ENCODE peak calls at places on chromosomes 3 and 15, in six cellular contexts. One of them, this sample, is unnamed.

GRCh38 chr15:51731549-51732267 is 5.7 kb downstream of the LYSMD2 start:
- DNase-seq in GM23338: peak; percentile 15
- DNase-seq in PC-3: no peak
- DNase-seq in MM.1S: peak; percentile 61
- DNase-seq in neural progenitor cell: no peak
- DNase-seq in SK-N-SH: no peak
- DNase-seq in this sample: peak; percentile 50

GRCh38 chr15:74253276-74253921 is 17.3 kb downstream of the CCDC33 start:
- DNase-seq in PC-3: no peak
- DNase-seq in GM23338: peak; percentile 33
- DNase-seq in SK-N-SH: no peak
- DNase-seq in MM.1S: no peak
- DNase-seq in neural progenitor cell: no peak
- DNase-seq in this sample: peak; percentile 22

GRCh38 chr3:136664771-136665170 is 87.4 kb downstream of the STAG1 start:
- DNase-seq in MM.1S: no peak
- DNase-seq in SK-N-SH: no peak
- DNase-seq in GM23338: no peak
- DNase-seq in PC-3: no peak
- DNase-seq in neural progenitor cell: no peak
- DNase-seq in this sample: no peak

GRCh38 chr15:42160110-42160509 is 3.7 kb upstream of the PLA2G4F start:
- DNase-seq in neural progenitor cell: no peak
- DNase-seq in MM.1S: no peak
- DNase-seq in PC-3: no peak
- DNase-seq in SK-N-SH: no peak
- DNase-seq in GM23338: no peak
- DNase-seq in this sample: no peak

GRCh38 chr3:68988740-68989139 is 24.7 kb downstream of the EOGT start:
- DNase-seq in PC-3: no peak
- DNase-seq in GM23338: no peak
- DNase-seq in neural progenitor cell: no peak
- DNase-seq in SK-N-SH: no peak
- DNase-seq in MM.1S: no peak
- DNase-seq in this sample: peak; percentile 17

GRCh38 chr3:112499328-112499727 is at the start of gene BTLA:
- DNase-seq in neural progenitor cell: no peak
- DNase-seq in PC-3: no peak
- DNase-seq in MM.1S: no peak
- DNase-seq in SK-N-SH: no peak
- DNase-seq in GM23338: no peak
- DNase-seq in this sample: no peak

GRCh38 chr3:57227930-57228733 is 603 bp downstream of the APPL1 start:
- DNase-seq in PC-3: peak; percentile 51
- DNase-seq in SK-N-SH: peak; percentile 59
- DNase-seq in GM23338: peak; percentile 61
- DNase-seq in neural progenitor cell: peak; percentile 45
- DNase-seq in MM.1S: peak; percentile 78
- DNase-seq in this sample: peak; percentile 76

GRCh38 chr3:56282341-56282740 is 185.9 kb downstream of the ERC2 start:
- DNase-seq in SK-N-SH: no peak
- DNase-seq in PC-3: no peak
- DNase-seq in GM23338: no peak
- DNase-seq in MM.1S: no peak
- DNase-seq in neural progenitor cell: no peak
- DNase-seq in this sample: no peak

GRCh38 chr3:184029456-184029950 is 2.0 kb upstream of the HTR3D start:
- DNase-seq in MM.1S: no peak
- DNase-seq in SK-N-SH: no peak
- DNase-seq in neural progenitor cell: no peak
- DNase-seq in GM23338: no peak
- DNase-seq in PC-3: no peak
- DNase-seq in this sample: peak; percentile 11

GRCh38 chr3:61805510-61806080 is 244.2 kb downstream of the PTPRG start:
- DNase-seq in PC-3: no peak
- DNase-seq in neural progenitor cell: no peak
- DNase-seq in SK-N-SH: no peak
- DNase-seq in GM23338: no peak
- DNase-seq in MM.1S: no peak
- DNase-seq in this sample: peak; percentile 48

GRCh38 chr3:129486057-129487035 is 42.1 kb upstream of the RHO start:
- DNase-seq in GM23338: peak; percentile 56
- DNase-seq in PC-3: peak; percentile 43
- DNase-seq in neural progenitor cell: peak; percentile 54
- DNase-seq in SK-N-SH: no peak
- DNase-seq in MM.1S: no peak
- DNase-seq in this sample: peak; percentile 83

GRCh38 chr3:88113311-88114162 is 36.2 kb upstream of the C3orf38 start:
- DNase-seq in SK-N-SH: peak; percentile 37
- DNase-seq in GM23338: peak; percentile 90
- DNase-seq in PC-3: peak; percentile 86
- DNase-seq in neural progenitor cell: peak; percentile 77
- DNase-seq in MM.1S: peak; percentile 70
- DNase-seq in this sample: peak; percentile 74

GRCh38 chr15:78340243-78341056 is at the start of gene CRABP1:
- DNase-seq in neural progenitor cell: peak; percentile 86
- DNase-seq in GM23338: peak; percentile 86
- DNase-seq in SK-N-SH: peak; percentile 80
- DNase-seq in MM.1S: no peak
- DNase-seq in PC-3: no peak
- DNase-seq in this sample: no peak

GRCh38 chr3:150059729-150060128 is 89.0 kb upstream of the PFN2 start:
- DNase-seq in neural progenitor cell: no peak
- DNase-seq in PC-3: no peak
- DNase-seq in GM23338: no peak
- DNase-seq in SK-N-SH: no peak
- DNase-seq in MM.1S: no peak
- DNase-seq in this sample: no peak

GRCh38 chr15:101242160-101242998 is 9.5 kb downstream of the CHSY1 start:
- DNase-seq in neural progenitor cell: no peak
- DNase-seq in PC-3: no peak
- DNase-seq in MM.1S: peak; percentile 84
- DNase-seq in SK-N-SH: no peak
- DNase-seq in GM23338: no peak
- DNase-seq in this sample: peak; percentile 69

GRCh38 chr15:74768771-74769342 is 13.0 kb upstream of the CSK start:
- DNase-seq in PC-3: peak; percentile 64
- DNase-seq in GM23338: peak; percentile 81
- DNase-seq in neural progenitor cell: peak; percentile 81
- DNase-seq in MM.1S: peak; percentile 47
- DNase-seq in SK-N-SH: peak; percentile 84
- DNase-seq in this sample: peak; percentile 72

GRCh38 chr15:99253381-99254090 is 2.3 kb downstream of the LRRC28 start:
- DNase-seq in neural progenitor cell: no peak
- DNase-seq in PC-3: peak; percentile 79
- DNase-seq in GM23338: no peak
- DNase-seq in MM.1S: no peak
- DNase-seq in SK-N-SH: peak; percentile 31
- DNase-seq in this sample: peak; percentile 77

GRCh38 chr3:159186581-159186980 is 384.7 kb downstream of the MFSD1 start:
- DNase-seq in GM23338: no peak
- DNase-seq in MM.1S: peak; percentile 98
- DNase-seq in PC-3: no peak
- DNase-seq in neural progenitor cell: no peak
- DNase-seq in SK-N-SH: no peak
- DNase-seq in this sample: no peak
- TF ChIP-seq EZH2phosphoT487 in GM23338: no peak
- TF ChIP-seq EZH2phosphoT487 in MM.1S: no peak
- TF ChIP-seq EZH2phosphoT487 in PC-3: no peak
- TF ChIP-seq EZH2phosphoT487 in neural progenitor cell: no peak
- TF ChIP-seq EZH2phosphoT487 in SK-N-SH: no peak
- TF ChIP-seq EZH2phosphoT487 in this sample: no peak

DNA sequence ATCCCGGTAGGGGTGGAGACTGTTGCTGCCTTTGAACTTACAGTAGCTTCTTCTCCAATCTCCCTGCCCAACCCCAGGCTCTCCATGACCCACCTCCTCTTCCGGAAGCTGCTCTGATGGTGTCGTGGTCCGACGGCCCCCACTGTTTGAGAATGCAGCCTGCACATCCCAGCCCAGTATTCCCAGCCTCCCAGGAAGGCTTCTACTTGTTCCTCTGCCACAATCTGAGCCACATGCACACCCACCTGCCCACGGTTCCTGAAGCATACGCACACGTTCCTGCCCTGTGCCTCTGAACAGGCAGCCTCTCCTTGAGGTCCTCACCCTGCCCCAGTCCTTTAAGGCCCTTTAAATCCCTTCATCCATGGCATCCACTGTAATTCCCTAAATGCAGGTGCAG is 57.4 kb downstream of the ABTB1 start:
- DNase-seq in MM.1S: no peak
- DNase-seq in PC-3: no peak
- DNase-seq in neural progenitor cell: no peak
- DNase-seq in GM23338: no peak
- DNase-seq in SK-N-SH: no peak
- DNase-seq in this sample: no peak
- H3K27ac ChIP-seq in MM.1S: no peak overlapping the region
- H3K27ac ChIP-seq in PC-3: no peak overlapping the region
- H3K27ac ChIP-seq in neural progenitor cell: no peak overlapping the region
- H3K27ac ChIP-seq in GM23338: no peak overlapping the region
- H3K27ac ChIP-seq in SK-N-SH: no peak overlapping the region
- H3K27ac ChIP-seq in this sample: no peak overlapping the region

DNA sequence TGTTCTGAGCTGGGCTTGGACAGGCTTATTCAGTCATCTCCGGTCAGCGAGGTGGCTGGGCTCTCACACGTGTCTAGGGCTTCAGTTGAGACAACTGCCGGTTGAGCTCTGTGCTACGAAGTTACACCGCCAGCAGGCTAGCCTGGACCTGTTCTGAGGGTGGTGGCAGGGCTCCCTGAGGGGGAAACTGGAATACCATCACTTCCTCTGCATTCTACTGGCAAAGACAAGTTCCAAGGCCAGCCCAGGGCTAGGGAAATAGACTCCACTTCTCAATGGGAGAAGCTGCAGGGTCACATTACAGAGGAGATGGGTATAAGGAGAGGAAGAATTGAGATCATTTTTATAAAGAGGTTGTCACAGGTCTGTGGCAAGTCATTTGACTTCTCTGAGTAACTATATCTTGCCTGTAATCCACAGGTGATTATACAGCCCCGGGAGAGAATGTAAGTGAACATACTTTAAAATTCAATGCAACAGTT is 106.8 kb upstream of the IL12A start:
- DNase-seq in GM23338: peak; percentile 52
- DNase-seq in PC-3: no peak
- DNase-seq in SK-N-SH: no peak
- DNase-seq in neural progenitor cell: no peak
- DNase-seq in MM.1S: no peak
- DNase-seq in this sample: no peak
- H3F3A ChIP-seq in GM23338: no peaks in the 10 kb centered on the region
- H3F3A ChIP-seq in PC-3: no peaks in the 10 kb centered on the region
- H3F3A ChIP-seq in SK-N-SH: peaks cover 29% of the 10 kb centered on the region
- H3F3A ChIP-seq in neural progenitor cell: no peaks in the 10 kb centered on the region
- H3F3A ChIP-seq in MM.1S: no peaks in the 10 kb centered on the region
- H3F3A ChIP-seq in this sample: peaks cover 4% of the 10 kb centered on the region

DNA sequence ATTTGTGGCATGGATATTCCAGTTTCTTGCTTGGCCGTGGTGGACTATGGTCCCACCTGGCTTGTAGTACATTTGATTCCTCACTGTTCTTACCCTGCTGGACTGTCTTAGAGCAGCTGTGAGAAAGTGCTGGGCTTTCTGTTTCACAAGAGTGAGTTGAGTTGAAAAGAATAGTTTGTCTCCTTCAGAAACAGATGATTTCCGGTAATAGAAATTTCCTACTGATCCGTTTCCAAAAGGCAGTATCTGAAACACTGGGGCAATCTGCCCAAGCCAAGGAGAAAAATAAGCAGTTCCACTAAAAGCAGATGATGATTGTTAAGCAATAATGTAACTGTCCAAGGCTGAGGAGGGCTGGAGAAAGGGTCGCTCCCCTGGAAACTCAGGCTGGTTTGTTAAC is 96.0 kb downstream of the SUCLG2 start:
- DNase-seq in GM23338: no peak
- DNase-seq in neural progenitor cell: no peak
- DNase-seq in MM.1S: no peak
- DNase-seq in SK-N-SH: no peak
- DNase-seq in PC-3: no peak
- DNase-seq in this sample: peak; percentile 16
- TF ChIP-seq EZH2phosphoT487 in GM23338: no peak
- TF ChIP-seq EZH2phosphoT487 in neural progenitor cell: no peak
- TF ChIP-seq EZH2phosphoT487 in MM.1S: no peak
- TF ChIP-seq EZH2phosphoT487 in SK-N-SH: no peak
- TF ChIP-seq EZH2phosphoT487 in PC-3: no peak
- TF ChIP-seq EZH2phosphoT487 in this sample: no peak

DNA sequence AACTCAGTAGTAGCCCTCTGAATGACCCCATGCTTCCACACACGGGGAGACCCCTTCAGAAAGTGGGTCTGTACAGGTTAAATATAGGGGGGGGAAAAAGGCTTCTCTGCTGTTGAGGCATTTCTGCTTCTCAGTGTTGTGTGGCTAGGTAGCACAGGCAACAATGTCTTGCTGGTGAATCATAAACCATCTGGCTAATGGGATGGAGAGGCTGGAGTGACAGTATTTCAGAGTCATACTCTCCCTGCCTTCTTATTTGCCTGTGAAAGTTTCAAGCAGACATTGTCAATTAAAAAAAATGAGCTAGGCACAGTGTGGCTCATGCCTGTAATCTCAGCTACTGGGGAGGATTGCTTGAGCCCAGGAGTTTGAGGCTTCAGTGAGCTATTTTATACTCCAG is 14.2 kb upstream of the FBXL22 start:
- DNase-seq in SK-N-SH: no peak
- DNase-seq in neural progenitor cell: no peak
- DNase-seq in GM23338: no peak
- DNase-seq in MM.1S: no peak
- DNase-seq in PC-3: peak; percentile 23
- DNase-seq in this sample: peak; percentile 92
- H3K27ac ChIP-seq in SK-N-SH: peak overlapping the region; percentile 62
- H3K27ac ChIP-seq in neural progenitor cell: no peak overlapping the region
- H3K27ac ChIP-seq in GM23338: no peak overlapping the region
- H3K27ac ChIP-seq in MM.1S: no peak overlapping the region
- H3K27ac ChIP-seq in PC-3: no peak overlapping the region
- H3K27ac ChIP-seq in this sample: peak overlapping the region; percentile 59

GRCh38 chr3:172070269-172070668 is 30.9 kb downstream of the FNDC3B start:
- DNase-seq in GM23338: no peak
- DNase-seq in SK-N-SH: no peak
- DNase-seq in PC-3: no peak
- DNase-seq in MM.1S: no peak
- DNase-seq in neural progenitor cell: no peak
- DNase-seq in this sample: no peak

GRCh38 chr3:172070799-172071198 is 31.4 kb downstream of the FNDC3B start:
- DNase-seq in MM.1S: no peak
- DNase-seq in PC-3: no peak
- DNase-seq in neural progenitor cell: no peak
- DNase-seq in GM23338: no peak
- DNase-seq in SK-N-SH: no peak
- DNase-seq in this sample: no peak

GRCh38 chr3:172067837-172068440 is 28.6 kb downstream of the FNDC3B start:
- DNase-seq in GM23338: no peak
- DNase-seq in PC-3: no peak
- DNase-seq in MM.1S: no peak
- DNase-seq in neural progenitor cell: no peak
- DNase-seq in SK-N-SH: no peak
- DNase-seq in this sample: no peak

GRCh38 chr3:172068977-172069376 is 29.6 kb downstream of the FNDC3B start:
- DNase-seq in GM23338: no peak
- DNase-seq in PC-3: no peak
- DNase-seq in neural progenitor cell: no peak
- DNase-seq in MM.1S: no peak
- DNase-seq in SK-N-SH: no peak
- DNase-seq in this sample: no peak

DNA sequence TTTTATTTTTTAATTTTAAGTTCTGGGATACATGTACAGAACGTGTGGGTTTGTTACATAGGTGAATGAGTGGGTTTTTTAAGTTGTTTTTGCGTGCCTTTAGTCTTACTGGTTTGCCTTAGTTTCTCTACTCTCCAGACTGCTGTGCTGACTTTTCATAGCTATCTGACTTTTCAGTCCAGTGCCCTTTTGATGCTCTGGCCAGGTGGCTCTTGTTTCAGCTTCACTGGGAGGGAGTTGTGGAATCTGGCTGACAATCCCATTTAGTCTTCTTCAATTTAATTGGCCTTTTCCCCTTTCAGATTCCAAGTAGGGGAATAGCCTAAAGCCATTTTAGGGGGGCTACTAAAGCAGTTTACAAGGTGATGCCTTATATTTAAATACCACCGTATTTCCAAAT is 30.1 kb downstream of the FNDC3B start:
- DNase-seq in neural progenitor cell: peak; percentile 71
- DNase-seq in GM23338: peak; percentile 45
- DNase-seq in MM.1S: no peak
- DNase-seq in SK-N-SH: no peak
- DNase-seq in PC-3: no peak
- DNase-seq in this sample: no peak
- H3F3A ChIP-seq in neural progenitor cell: peaks cover 18% of the 10 kb centered on the region
- H3F3A ChIP-seq in GM23338: no peaks in the 10 kb centered on the region
- H3F3A ChIP-seq in MM.1S: no peaks in the 10 kb centered on the region
- H3F3A ChIP-seq in SK-N-SH: no peaks in the 10 kb centered on the region
- H3F3A ChIP-seq in PC-3: no peaks in the 10 kb centered on the region
- H3F3A ChIP-seq in this sample: peaks cover 35% of the 10 kb centered on the region

This sample was measured in GM23248.